ENCODE peak calls at places on chromosome 20, in four cellular contexts. E, O, R and S are unnamed samples. For H3K9me3, the result is how much of the 10 kb centered on the place peaks cover.

GRCh38 chr20:46060301-46060881 is 29.4 kb downstream of the NCOA5 start:
- DNase-seq in E (peak), O (no peak), R (no peak), S (peak)

GRCh38 chr20:830011-830521 is 3.4 kb upstream of the FAM110A start:
- DNase-seq in O (no peak), E (no peak), R (peak), S (no peak)

GRCh38 chr20:25178563-25179438 is 16.7 kb upstream of the ENTPD6 start:
- DNase-seq in O (no peak), E (peak), R (peak), S (peak)

GRCh38 chr20:60224914-60225313 is 266.7 kb downstream of the CDH26 start:
- DNase-seq in E (peak), O (no peak), R (no peak), S (peak)

GRCh38 chr20:362271-363254 is 15.7 kb downstream of the NRSN2 start:
- DNase-seq in R (peak), O (peak), E (no peak), S (peak)

GRCh38 chr20:63579017-63579705 is 5.1 kb upstream of the HELZ2 start:
- DNase-seq in R (no peak), E (no peak), O (no peak), S (no peak)

GRCh38 chr20:10312111-10312510 is 93.5 kb downstream of the SNAP25 start:
- DNase-seq in R (peak), E (no peak), O (no peak), S (no peak)

GRCh38 chr20:34566978-34567884 is 8.7 kb downstream of the MAP1LC3A start:
- DNase-seq in R (no peak), E (no peak), O (no peak), S (no peak)

GRCh38 chr20:13567663-13568062 is 71.1 kb downstream of the TASP1 start:
- DNase-seq in O (no peak), R (no peak), E (no peak), S (no peak)

GRCh38 chr20:610130-611046 is at the start of gene TCF15:
- DNase-seq in E (peak), O (no peak), R (no peak), S (peak)

GRCh38 chr20:51060301-51060700 is 37.4 kb upstream of the KCNG1 start:
- DNase-seq in O (no peak), R (no peak), E (no peak), S (peak)

GRCh38 chr20:52340036-52340634 is 148.6 kb upstream of the ZFP64 start:
- DNase-seq in E (no peak), O (no peak), R (no peak), S (peak)

GRCh38 chr20:49821381-49821780 is 8.8 kb downstream of the SLC9A8 start:
- DNase-seq in E (no peak), R (no peak), O (no peak), S (no peak)

GRCh38 chr20:11411765-11412164 is 505.9 kb upstream of the BTBD3 start:
- DNase-seq in E (no peak), R (no peak), O (no peak), S (no peak)

GRCh38 chr20:38184098-38184497 is 19.0 kb upstream of the TGM2 start:
- DNase-seq in R (no peak), O (no peak), E (no peak), S (peak)

GRCh38 chr20:38337561-38338140 is 8.6 kb upstream of the LBP start:
- DNase-seq in R (no peak), E (peak), O (no peak), S (peak)

GRCh38 chr20:4441191-4441590 is 280.5 kb upstream of the PRND start:
- DNase-seq in R (no peak), O (no peak), E (no peak), S (no peak)
- H3K4me3 ChIP-seq in R (no peak), O (no peak), E (no peak), S (no peak)

DNA sequence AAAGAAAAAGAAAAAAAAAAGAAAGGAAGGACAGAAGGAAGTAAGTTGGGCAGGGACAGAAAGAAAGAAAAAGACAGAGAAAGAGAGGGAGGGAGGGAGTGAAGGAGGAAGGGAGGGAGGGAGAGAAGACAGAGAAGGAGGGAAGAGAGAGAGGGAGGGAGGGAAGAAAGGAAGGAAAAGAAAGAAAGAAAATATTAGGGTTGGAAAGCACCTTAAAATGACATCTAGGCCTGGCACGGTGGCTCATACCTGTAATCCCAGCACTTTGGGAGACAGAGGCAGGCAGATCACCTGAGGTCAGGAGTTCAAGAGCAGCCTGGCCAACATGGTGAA is 33.2 kb downstream of the FASTKD5 start:
- DNase-seq in R (no peak), E (no peak), O (no peak), S (no peak)
- H3K9me3 ChIP-seq in R (under half), E (under half), O (under half), S (under half)

DNA sequence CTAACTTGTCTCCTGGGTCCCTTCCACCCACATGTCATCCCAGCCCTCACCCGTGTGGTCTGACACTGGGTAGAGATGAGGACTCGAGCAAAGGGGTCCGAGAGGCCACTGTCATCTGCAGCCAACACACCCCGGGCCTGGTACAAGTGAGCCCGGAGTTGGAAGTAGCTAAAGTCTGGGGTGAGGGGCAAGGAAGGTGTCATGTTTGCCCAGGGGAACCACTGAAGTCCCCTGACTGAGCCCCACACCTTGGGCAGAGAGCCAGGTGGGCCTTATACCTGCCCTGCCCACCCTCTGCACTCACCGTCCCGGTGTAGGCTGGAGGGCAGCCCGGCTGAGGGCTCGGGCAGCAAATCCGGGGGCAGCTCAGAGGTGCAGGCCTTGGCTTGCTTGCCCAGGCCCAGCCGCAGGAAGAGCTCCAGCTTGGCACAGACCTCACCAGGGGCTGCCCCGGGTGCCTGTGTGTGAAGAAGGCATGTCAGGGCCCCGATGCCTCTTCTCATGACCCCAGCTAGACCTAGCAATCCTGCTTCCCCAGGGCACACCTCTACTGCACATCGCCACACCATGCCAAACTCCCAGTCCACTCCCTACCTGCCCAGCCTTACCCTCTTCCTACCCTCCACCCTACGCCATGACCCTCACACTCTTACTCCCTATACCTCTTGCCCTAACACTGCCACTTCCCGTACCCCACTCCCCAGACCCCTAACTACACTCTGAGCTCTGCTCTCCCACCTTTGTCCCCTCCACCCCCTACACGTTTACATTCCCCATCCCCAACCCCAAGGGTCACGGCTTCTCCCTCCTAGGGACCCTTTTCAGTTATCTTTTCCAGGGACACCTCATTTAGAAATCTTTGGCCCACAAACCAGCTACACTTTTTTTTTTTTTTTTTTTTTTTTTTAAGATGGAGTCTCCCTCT is 31.7 kb upstream of the SPAG4 start:
- DNase-seq in O (no peak), R (no peak), E (no peak), S (no peak)
- H3K4me3 ChIP-seq in O (no peak), R (no peak), E (no peak), S (no peak)

GRCh38 chr20:31236953-31237352 is 20.5 kb upstream of the DEFB115 start:
- DNase-seq in R (no peak), O (no peak), E (no peak), S (no peak)

GRCh38 chr20:31237763-31238162 is 19.7 kb upstream of the DEFB115 start:
- DNase-seq in O (no peak), E (no peak), R (no peak), S (no peak)

DNA sequence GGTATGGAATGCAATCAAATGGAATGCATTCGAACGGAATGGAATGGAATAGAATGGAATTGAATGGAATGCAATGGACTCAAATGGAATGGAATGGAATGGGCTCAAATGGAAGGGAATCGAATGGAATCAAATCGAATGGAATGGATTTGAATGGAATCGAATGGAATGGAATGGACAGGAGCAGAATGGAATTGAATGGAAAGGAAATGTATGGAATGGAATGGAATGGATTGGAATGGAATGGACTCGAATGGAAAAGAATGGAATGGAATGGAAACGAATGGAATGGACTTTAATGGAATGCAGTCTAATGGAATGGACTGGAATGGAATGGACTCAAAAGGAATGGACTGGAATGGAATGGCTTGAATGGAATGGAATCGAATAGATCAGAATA is 18.3 kb upstream of the DEFB115 start:
- DNase-seq in E (no peak), O (no peak), R (no peak), S (no peak)
- H3K9me3 ChIP-seq in E (half or more), O (under half), R (under half), S (half or more)

GRCh38 chr20:32474717-32474966 is 110.5 kb downstream of the NOL4L start:
- DNase-seq in E (no peak), R (no peak), O (no peak), S (no peak)

GRCh38 chr20:32473231-32474008 is 111.7 kb downstream of the NOL4L start:
- DNase-seq in R (no peak), O (no peak), E (no peak), S (no peak)

GRCh38 chr20:32476684-32477593 is 108.2 kb downstream of the NOL4L start:
- DNase-seq in O (no peak), E (no peak), R (no peak), S (peak)

GRCh38 chr20:32474009-32474716 is 111.0 kb downstream of the NOL4L start:
- DNase-seq in R (no peak), E (no peak), O (no peak), S (no peak)

GRCh38 chr20:32474967-32475819 is 109.9 kb downstream of the NOL4L start:
- DNase-seq in E (peak), O (peak), R (peak), S (peak)
- H3K4me3 ChIP-seq in E (peak), O (peak), R (peak), S (peak)

DNA sequence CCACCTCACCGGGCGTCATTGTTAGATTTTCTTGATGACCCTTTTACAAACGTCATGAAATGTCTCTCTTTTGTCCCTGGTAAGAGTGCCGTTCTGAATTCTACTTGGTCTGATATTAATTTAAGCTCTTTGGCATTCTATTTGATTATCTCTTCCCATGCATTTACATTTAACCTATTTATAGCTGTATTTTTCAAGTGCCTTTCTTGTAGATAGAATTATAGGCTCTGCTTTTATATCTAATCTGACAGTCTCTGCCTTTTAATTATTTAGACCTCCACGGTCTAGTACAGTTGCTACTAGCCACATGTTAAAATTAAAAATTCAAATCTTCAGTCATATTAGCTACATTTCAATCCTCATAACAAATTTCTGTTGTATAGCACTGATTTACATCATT is 12.6 kb downstream of the RAB22A start:
- DNase-seq in E (no peak), O (no peak), R (no peak), S (no peak)
- H3K9me3 ChIP-seq in E (under half), O (under half), R (under half), S (under half)

DNA sequence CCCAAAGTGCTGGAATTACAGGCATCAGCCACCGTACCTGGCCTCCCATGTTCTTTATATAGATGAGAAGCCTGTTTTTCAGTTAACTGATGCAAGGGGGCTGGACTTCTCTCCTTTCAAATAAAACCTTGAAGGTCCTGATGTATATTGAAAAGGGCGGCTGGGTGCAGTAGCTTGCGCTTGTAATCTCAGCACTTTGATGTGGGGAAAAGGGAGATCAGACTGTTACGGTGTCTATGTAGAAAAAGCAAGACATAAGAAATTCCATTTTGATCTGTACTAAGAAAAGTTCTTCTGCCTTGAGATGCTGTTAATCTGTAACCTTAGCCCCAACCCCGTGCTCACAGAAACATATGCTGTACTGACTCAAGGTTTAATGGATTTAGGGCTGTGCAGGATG is 16.1 kb upstream of the SAMHD1 start:
- DNase-seq in E (no peak), O (no peak), R (no peak), S (no peak)
- H3K4me3 ChIP-seq in E (no peak), O (no peak), R (no peak), S (no peak)